ENCODE peak calls at places on chromosomes 6 and 20, in eight cellular contexts. One of them, this sample, is unnamed.

GRCh38 chr6:109295766-109296156 is 86.5 kb downstream of the CD164 start:
- DNase-seq in AG09309: no peak
- DNase-seq in CD4-positive, alpha-beta T cell: no peak
- DNase-seq in uterus: no peak
- DNase-seq in CD8-positive, alpha-beta T cell: no peak
- DNase-seq in kidney tubule cell: no peak
- DNase-seq in CD8-positive, alpha-beta memory T cell: no peak
- DNase-seq in MM.1S: no peak
- DNase-seq in this sample: no peak

GRCh38 chr20:14259691-14260090 is 77.7 kb downstream of the FLRT3 start:
- DNase-seq in CD8-positive, alpha-beta memory T cell: no peak
- DNase-seq in CD8-positive, alpha-beta T cell: no peak
- DNase-seq in uterus: no peak
- DNase-seq in CD4-positive, alpha-beta T cell: no peak
- DNase-seq in kidney tubule cell: no peak
- DNase-seq in AG09309: no peak
- DNase-seq in MM.1S: no peak
- DNase-seq in this sample: no peak

GRCh38 chr20:37542281-37542680 is 14.6 kb upstream of the BLCAP start:
- DNase-seq in kidney tubule cell: peak; percentile 61
- DNase-seq in MM.1S: no peak
- DNase-seq in CD4-positive, alpha-beta T cell: no peak
- DNase-seq in CD8-positive, alpha-beta T cell: no peak
- DNase-seq in AG09309: no peak
- DNase-seq in uterus: no peak
- DNase-seq in CD8-positive, alpha-beta memory T cell: no peak
- DNase-seq in this sample: no peak

GRCh38 chr6:152723398-152723797 is 25.7 kb downstream of the MYCT1 start:
- DNase-seq in MM.1S: no peak
- DNase-seq in CD8-positive, alpha-beta memory T cell: no peak
- DNase-seq in CD8-positive, alpha-beta T cell: no peak
- DNase-seq in CD4-positive, alpha-beta T cell: no peak
- DNase-seq in uterus: no peak
- DNase-seq in kidney tubule cell: peak; percentile 78
- DNase-seq in AG09309: peak; percentile 34
- DNase-seq in this sample: no peak

GRCh38 chr6:41705996-41706835 is 29.2 kb downstream of the TFEB start:
- DNase-seq in AG09309: no peak
- DNase-seq in kidney tubule cell: peak; percentile 86
- DNase-seq in uterus: peak; percentile 70
- DNase-seq in CD8-positive, alpha-beta T cell: peak; percentile 15
- DNase-seq in CD4-positive, alpha-beta T cell: peak; percentile 50
- DNase-seq in CD8-positive, alpha-beta memory T cell: peak; percentile 54
- DNase-seq in MM.1S: peak; percentile 56
- DNase-seq in this sample: no peak

GRCh38 chr6:139378226-139378625 is 3.8 kb upstream of the CITED2 start:
- DNase-seq in AG09309: no peak
- DNase-seq in CD4-positive, alpha-beta T cell: no peak
- DNase-seq in MM.1S: no peak
- DNase-seq in CD8-positive, alpha-beta T cell: no peak
- DNase-seq in CD8-positive, alpha-beta memory T cell: no peak
- DNase-seq in kidney tubule cell: no peak
- DNase-seq in uterus: no peak
- DNase-seq in this sample: no peak

GRCh38 chr20:49281059-49281912 is 3.4 kb upstream of the ZNFX1 start:
- DNase-seq in CD4-positive, alpha-beta T cell: no peak
- DNase-seq in MM.1S: no peak
- DNase-seq in CD8-positive, alpha-beta T cell: no peak
- DNase-seq in uterus: no peak
- DNase-seq in AG09309: no peak
- DNase-seq in kidney tubule cell: peak; percentile 75
- DNase-seq in CD8-positive, alpha-beta memory T cell: no peak
- DNase-seq in this sample: no peak

GRCh38 chr20:37565134-37565811 is 37.6 kb upstream of the BLCAP start:
- DNase-seq in MM.1S: no peak
- DNase-seq in kidney tubule cell: peak; percentile 40
- DNase-seq in AG09309: no peak
- DNase-seq in CD4-positive, alpha-beta T cell: peak; percentile 10
- DNase-seq in uterus: no peak
- DNase-seq in CD8-positive, alpha-beta memory T cell: no peak
- DNase-seq in CD8-positive, alpha-beta T cell: no peak
- DNase-seq in this sample: no peak

GRCh38 chr6:53825514-53826321 is 30.9 kb downstream of the LRRC1 start:
- DNase-seq in AG09309: no peak
- DNase-seq in CD4-positive, alpha-beta T cell: no peak
- DNase-seq in CD8-positive, alpha-beta T cell: no peak
- DNase-seq in CD8-positive, alpha-beta memory T cell: no peak
- DNase-seq in kidney tubule cell: no peak
- DNase-seq in uterus: no peak
- DNase-seq in MM.1S: no peak
- DNase-seq in this sample: no peak

GRCh38 chr6:137848672-137849071 is 18.4 kb upstream of the TNFAIP3 start:
- DNase-seq in CD8-positive, alpha-beta memory T cell: no peak
- DNase-seq in kidney tubule cell: no peak
- DNase-seq in CD4-positive, alpha-beta T cell: no peak
- DNase-seq in uterus: no peak
- DNase-seq in MM.1S: no peak
- DNase-seq in CD8-positive, alpha-beta T cell: no peak
- DNase-seq in AG09309: no peak
- DNase-seq in this sample: no peak

GRCh38 chr6:166588691-166589333 is 2.3 kb upstream of the RAMACL start:
- DNase-seq in CD8-positive, alpha-beta memory T cell: no peak
- DNase-seq in CD4-positive, alpha-beta T cell: no peak
- DNase-seq in CD8-positive, alpha-beta T cell: no peak
- DNase-seq in AG09309: peak; percentile 54
- DNase-seq in kidney tubule cell: peak; percentile 53
- DNase-seq in uterus: no peak
- DNase-seq in MM.1S: no peak
- DNase-seq in this sample: no peak

GRCh38 chr6:159252955-159253508 is 83.8 kb downstream of the FNDC1 start:
- DNase-seq in uterus: peak; percentile 26
- DNase-seq in CD4-positive, alpha-beta T cell: no peak
- DNase-seq in CD8-positive, alpha-beta T cell: no peak
- DNase-seq in AG09309: no peak
- DNase-seq in MM.1S: peak; percentile 22
- DNase-seq in CD8-positive, alpha-beta memory T cell: no peak
- DNase-seq in kidney tubule cell: peak; percentile 69
- DNase-seq in this sample: peak; percentile 33

GRCh38 chr6:38783436-38784228 is 68.5 kb downstream of the DNAH8 start:
- DNase-seq in MM.1S: no peak
- DNase-seq in CD8-positive, alpha-beta memory T cell: no peak
- DNase-seq in AG09309: no peak
- DNase-seq in uterus: no peak
- DNase-seq in CD4-positive, alpha-beta T cell: no peak
- DNase-seq in kidney tubule cell: no peak
- DNase-seq in CD8-positive, alpha-beta T cell: no peak
- DNase-seq in this sample: no peak

GRCh38 chr20:8854566-8854965 is 214.3 kb upstream of the PLCB4 start:
- DNase-seq in CD8-positive, alpha-beta T cell: no peak
- DNase-seq in MM.1S: no peak
- DNase-seq in CD8-positive, alpha-beta memory T cell: no peak
- DNase-seq in CD4-positive, alpha-beta T cell: no peak
- DNase-seq in uterus: peak; percentile 75
- DNase-seq in kidney tubule cell: peak; percentile 25
- DNase-seq in AG09309: peak; percentile 24
- DNase-seq in this sample: no peak

GRCh38 chr6:47631248-47632196 is 66.9 kb upstream of the ADGRF4 start:
- DNase-seq in MM.1S: peak; percentile 52
- DNase-seq in uterus: no peak
- DNase-seq in CD8-positive, alpha-beta memory T cell: peak; percentile 27
- DNase-seq in CD8-positive, alpha-beta T cell: no peak
- DNase-seq in AG09309: no peak
- DNase-seq in CD4-positive, alpha-beta T cell: no peak
- DNase-seq in kidney tubule cell: peak; percentile 78
- DNase-seq in this sample: peak; percentile 55

GRCh38 chr20:21322083-21322710 is 19.1 kb downstream of the XRN2 start:
- DNase-seq in CD8-positive, alpha-beta memory T cell: no peak
- DNase-seq in CD8-positive, alpha-beta T cell: no peak
- DNase-seq in kidney tubule cell: no peak
- DNase-seq in AG09309: no peak
- DNase-seq in CD4-positive, alpha-beta T cell: no peak
- DNase-seq in uterus: no peak
- DNase-seq in MM.1S: no peak
- DNase-seq in this sample: no peak

GRCh38 chr6:4698901-4699659 is 77.1 kb upstream of the CDYL start:
- DNase-seq in AG09309: no peak
- DNase-seq in MM.1S: no peak
- DNase-seq in kidney tubule cell: no peak
- DNase-seq in uterus: no peak
- DNase-seq in CD8-positive, alpha-beta memory T cell: no peak
- DNase-seq in CD4-positive, alpha-beta T cell: no peak
- DNase-seq in CD8-positive, alpha-beta T cell: no peak
- DNase-seq in this sample: no peak

GRCh38 chr20:19463597-19463996 is 251.2 kb downstream of the SLC24A3 start:
- DNase-seq in MM.1S: no peak
- DNase-seq in uterus: no peak
- DNase-seq in CD8-positive, alpha-beta memory T cell: no peak
- DNase-seq in kidney tubule cell: no peak
- DNase-seq in CD8-positive, alpha-beta T cell: no peak
- DNase-seq in AG09309: no peak
- DNase-seq in CD4-positive, alpha-beta T cell: no peak
- DNase-seq in this sample: no peak

GRCh38 chr6:96626749-96627353 is 63.9 kb downstream of the FHL5 start:
- DNase-seq in uterus: no peak
- DNase-seq in AG09309: peak; percentile 4
- DNase-seq in kidney tubule cell: peak; percentile 31
- DNase-seq in MM.1S: peak; percentile 74
- DNase-seq in CD8-positive, alpha-beta T cell: no peak
- DNase-seq in CD8-positive, alpha-beta memory T cell: no peak
- DNase-seq in CD4-positive, alpha-beta T cell: no peak
- DNase-seq in this sample: peak; percentile 22

GRCh38 chr6:75381878-75382633 is 97.5 kb upstream of the TMEM30A start:
- DNase-seq in kidney tubule cell: peak; percentile 57
- DNase-seq in MM.1S: no peak
- DNase-seq in AG09309: no peak
- DNase-seq in CD8-positive, alpha-beta memory T cell: no peak
- DNase-seq in CD4-positive, alpha-beta T cell: no peak
- DNase-seq in uterus: no peak
- DNase-seq in CD8-positive, alpha-beta T cell: no peak
- DNase-seq in this sample: no peak

GRCh38 chr6:143329323-143329722 is 121.2 kb downstream of the ADAT2 start:
- DNase-seq in kidney tubule cell: no peak
- DNase-seq in CD8-positive, alpha-beta memory T cell: no peak
- DNase-seq in uterus: no peak
- DNase-seq in AG09309: no peak
- DNase-seq in CD4-positive, alpha-beta T cell: no peak
- DNase-seq in CD8-positive, alpha-beta T cell: no peak
- DNase-seq in MM.1S: no peak
- DNase-seq in this sample: no peak

This sample was measured in HCT116.